ENCODE peak calls at places on chromosomes 2 and 18, in ten cellular contexts. One of them, this sample, is unnamed.
A peak's percentile ranks its signal among the peaks of the same experiment; 100 is the strongest.

GRCh38 chr2:240921319-240922233 is 15.4 kb downstream of the CROCC2 start:
- DNase-seq in tibial artery: peak; percentile 86
- DNase-seq in heart right ventricle: peak; percentile 57
- DNase-seq in heart left ventricle: peak; percentile 66
- DNase-seq in mucosa of descending colon: peak; percentile 72
- DNase-seq in Panc1: no peak
- DNase-seq in cardiac muscle cell: peak; percentile 93
- DNase-seq in transverse colon: peak; percentile 24
- DNase-seq in stomach: peak; percentile 25
- DNase-seq in thoracic aorta: peak; percentile 37
- DNase-seq in this sample: no peak

GRCh38 chr2:216777637-216778273 is 82.1 kb downstream of the TNP1 start:
- DNase-seq in thoracic aorta: no peak
- DNase-seq in Panc1: peak; percentile 53
- DNase-seq in tibial artery: no peak
- DNase-seq in cardiac muscle cell: peak; percentile 52
- DNase-seq in stomach: no peak
- DNase-seq in heart left ventricle: no peak
- DNase-seq in transverse colon: no peak
- DNase-seq in heart right ventricle: no peak
- DNase-seq in mucosa of descending colon: no peak
- DNase-seq in this sample: no peak

GRCh38 chr18:69400976-69401474 is 337 bp downstream of the DOK6 start:
- DNase-seq in heart right ventricle: peak; percentile 24
- DNase-seq in heart left ventricle: peak; percentile 29
- DNase-seq in cardiac muscle cell: peak; percentile 54
- DNase-seq in Panc1: no peak
- DNase-seq in thoracic aorta: no peak
- DNase-seq in transverse colon: peak; percentile 7
- DNase-seq in mucosa of descending colon: no peak
- DNase-seq in stomach: no peak
- DNase-seq in tibial artery: no peak
- DNase-seq in this sample: no peak

GRCh38 chr2:47069628-47070154 is 85.4 kb downstream of the STPG4 start:
- DNase-seq in thoracic aorta: no peak
- DNase-seq in Panc1: no peak
- DNase-seq in transverse colon: peak; percentile 87
- DNase-seq in mucosa of descending colon: peak; percentile 88
- DNase-seq in tibial artery: peak; percentile 92
- DNase-seq in cardiac muscle cell: peak; percentile 78
- DNase-seq in heart left ventricle: peak; percentile 84
- DNase-seq in heart right ventricle: peak; percentile 75
- DNase-seq in stomach: peak; percentile 67
- DNase-seq in this sample: peak; percentile 85

GRCh38 chr2:111161971-111162370 is 41.3 kb downstream of the BCL2L11 start:
- DNase-seq in cardiac muscle cell: no peak
- DNase-seq in stomach: peak; percentile 67
- DNase-seq in heart left ventricle: peak; percentile 79
- DNase-seq in Panc1: no peak
- DNase-seq in transverse colon: peak; percentile 25
- DNase-seq in tibial artery: peak; percentile 84
- DNase-seq in mucosa of descending colon: no peak
- DNase-seq in thoracic aorta: no peak
- DNase-seq in heart right ventricle: peak; percentile 62
- DNase-seq in this sample: no peak

GRCh38 chr2:60172801-60173200 is 380.7 kb downstream of the BCL11A start:
- DNase-seq in transverse colon: no peak
- DNase-seq in stomach: no peak
- DNase-seq in heart right ventricle: no peak
- DNase-seq in Panc1: no peak
- DNase-seq in cardiac muscle cell: no peak
- DNase-seq in mucosa of descending colon: no peak
- DNase-seq in thoracic aorta: no peak
- DNase-seq in tibial artery: no peak
- DNase-seq in heart left ventricle: no peak
- DNase-seq in this sample: no peak

GRCh38 chr2:223314831-223315230 is 262.8 kb downstream of the KCNE4 start:
- DNase-seq in heart left ventricle: no peak
- DNase-seq in mucosa of descending colon: no peak
- DNase-seq in stomach: no peak
- DNase-seq in heart right ventricle: no peak
- DNase-seq in transverse colon: no peak
- DNase-seq in tibial artery: no peak
- DNase-seq in thoracic aorta: no peak
- DNase-seq in cardiac muscle cell: no peak
- DNase-seq in Panc1: no peak
- DNase-seq in this sample: no peak

GRCh38 chr2:43057026-43057741 is 169.2 kb downstream of the ZFP36L2 start:
- DNase-seq in tibial artery: peak; percentile 90
- DNase-seq in Panc1: no peak
- DNase-seq in mucosa of descending colon: no peak
- DNase-seq in stomach: peak; percentile 81
- DNase-seq in heart left ventricle: peak; percentile 68
- DNase-seq in thoracic aorta: no peak
- DNase-seq in heart right ventricle: peak; percentile 70
- DNase-seq in transverse colon: no peak
- DNase-seq in cardiac muscle cell: no peak
- DNase-seq in this sample: no peak

GRCh38 chr2:63073994-63074393 is 23.4 kb downstream of the OTX1 start:
- DNase-seq in tibial artery: no peak
- DNase-seq in mucosa of descending colon: no peak
- DNase-seq in heart left ventricle: no peak
- DNase-seq in transverse colon: no peak
- DNase-seq in stomach: no peak
- DNase-seq in Panc1: no peak
- DNase-seq in heart right ventricle: no peak
- DNase-seq in thoracic aorta: no peak
- DNase-seq in cardiac muscle cell: no peak
- DNase-seq in this sample: no peak

GRCh38 chr18:64037812-64038414 is 68.0 kb downstream of the SERPINB8 start:
- DNase-seq in Panc1: no peak
- DNase-seq in stomach: no peak
- DNase-seq in thoracic aorta: no peak
- DNase-seq in tibial artery: no peak
- DNase-seq in transverse colon: no peak
- DNase-seq in cardiac muscle cell: peak; percentile 30
- DNase-seq in mucosa of descending colon: no peak
- DNase-seq in heart right ventricle: no peak
- DNase-seq in heart left ventricle: no peak
- DNase-seq in this sample: no peak

GRCh38 chr2:138841459-138841858 is 61.3 kb upstream of the NXPH2 start:
- DNase-seq in tibial artery: no peak
- DNase-seq in stomach: no peak
- DNase-seq in heart right ventricle: no peak
- DNase-seq in cardiac muscle cell: no peak
- DNase-seq in thoracic aorta: no peak
- DNase-seq in Panc1: no peak
- DNase-seq in transverse colon: no peak
- DNase-seq in mucosa of descending colon: no peak
- DNase-seq in heart left ventricle: no peak
- DNase-seq in this sample: no peak

GRCh38 chr2:218014706-218015685 is 12.2 kb upstream of the TNS1 start:
- DNase-seq in tibial artery: no peak
- DNase-seq in stomach: no peak
- DNase-seq in Panc1: no peak
- DNase-seq in thoracic aorta: no peak
- DNase-seq in heart left ventricle: no peak
- DNase-seq in cardiac muscle cell: peak; percentile 35
- DNase-seq in transverse colon: no peak
- DNase-seq in mucosa of descending colon: peak; percentile 8
- DNase-seq in heart right ventricle: no peak
- DNase-seq in this sample: no peak

GRCh38 chr18:44682871-44683221 is 2.2 kb downstream of the SETBP1 start:
- DNase-seq in tibial artery: peak; percentile 72
- DNase-seq in mucosa of descending colon: no peak
- DNase-seq in Panc1: no peak
- DNase-seq in cardiac muscle cell: no peak
- DNase-seq in heart left ventricle: no peak
- DNase-seq in transverse colon: peak; percentile 33
- DNase-seq in heart right ventricle: no peak
- DNase-seq in thoracic aorta: no peak
- DNase-seq in stomach: peak; percentile 38
- DNase-seq in this sample: no peak

GRCh38 chr18:40222736-40223135 is 1732.3 kb upstream of the PIK3C3 start:
- DNase-seq in cardiac muscle cell: peak; percentile 31
- DNase-seq in heart left ventricle: no peak
- DNase-seq in stomach: no peak
- DNase-seq in mucosa of descending colon: no peak
- DNase-seq in thoracic aorta: no peak
- DNase-seq in heart right ventricle: no peak
- DNase-seq in tibial artery: no peak
- DNase-seq in transverse colon: no peak
- DNase-seq in Panc1: no peak
- DNase-seq in this sample: no peak

GRCh38 chr18:35042389-35043066 is 1.3 kb downstream of the MAPRE2 start:
- DNase-seq in cardiac muscle cell: peak; percentile 32
- DNase-seq in transverse colon: no peak
- DNase-seq in thoracic aorta: no peak
- DNase-seq in stomach: no peak
- DNase-seq in mucosa of descending colon: no peak
- DNase-seq in tibial artery: no peak
- DNase-seq in heart right ventricle: no peak
- DNase-seq in Panc1: no peak
- DNase-seq in heart left ventricle: no peak
- DNase-seq in this sample: no peak

GRCh38 chr2:172698041-172698863 is 37.4 kb upstream of the RAPGEF4 start:
- DNase-seq in cardiac muscle cell: peak; percentile 62
- DNase-seq in tibial artery: no peak
- DNase-seq in transverse colon: no peak
- DNase-seq in thoracic aorta: no peak
- DNase-seq in mucosa of descending colon: no peak
- DNase-seq in heart left ventricle: no peak
- DNase-seq in heart right ventricle: no peak
- DNase-seq in Panc1: no peak
- DNase-seq in stomach: no peak
- DNase-seq in this sample: no peak
- H3K4me1 ChIP-seq in cardiac muscle cell: no peaks in the 10 kb centered on the region
- H3K4me1 ChIP-seq in tibial artery: no peaks in the 10 kb centered on the region
- H3K4me1 ChIP-seq in transverse colon: peaks cover 5% of the 10 kb centered on the region
- H3K4me1 ChIP-seq in thoracic aorta: no peaks in the 10 kb centered on the region
- H3K4me1 ChIP-seq in mucosa of descending colon: peaks cover 9% of the 10 kb centered on the region
- H3K4me1 ChIP-seq in heart left ventricle: peaks cover 6% of the 10 kb centered on the region
- H3K4me1 ChIP-seq in heart right ventricle: peaks cover 11% of the 10 kb centered on the region
- H3K4me1 ChIP-seq in Panc1: peaks cover 23% of the 10 kb centered on the region
- H3K4me1 ChIP-seq in stomach: no peaks in the 10 kb centered on the region
- H3K4me1 ChIP-seq in this sample: peaks cover 2% of the 10 kb centered on the region

GRCh38 chr2:183359867-183360266 is 235.6 kb downstream of the NUP35 start:
- DNase-seq in tibial artery: no peak
- DNase-seq in Panc1: no peak
- DNase-seq in stomach: no peak
- DNase-seq in heart left ventricle: no peak
- DNase-seq in heart right ventricle: no peak
- DNase-seq in transverse colon: no peak
- DNase-seq in cardiac muscle cell: peak; percentile 21
- DNase-seq in mucosa of descending colon: no peak
- DNase-seq in thoracic aorta: no peak
- DNase-seq in this sample: no peak
- TF ChIP-seq CTCF in tibial artery: no peak
- TF ChIP-seq CTCF in Panc1: no peak
- TF ChIP-seq CTCF in stomach: no peak
- TF ChIP-seq CTCF in heart left ventricle: no peak
- TF ChIP-seq CTCF in heart right ventricle: no peak
- TF ChIP-seq CTCF in transverse colon: no peak
- TF ChIP-seq CTCF in cardiac muscle cell: peak; percentile 29
- TF ChIP-seq CTCF in mucosa of descending colon: no peak
- TF ChIP-seq CTCF in thoracic aorta: no peak
- TF ChIP-seq CTCF in this sample: no peak

GRCh38 chr18:57437433-57437781 is 2.2 kb downstream of the ONECUT2 start:
- DNase-seq in heart right ventricle: no peak
- DNase-seq in transverse colon: no peak
- DNase-seq in cardiac muscle cell: no peak
- DNase-seq in stomach: no peak
- DNase-seq in mucosa of descending colon: no peak
- DNase-seq in thoracic aorta: no peak
- DNase-seq in Panc1: no peak
- DNase-seq in tibial artery: no peak
- DNase-seq in heart left ventricle: no peak
- DNase-seq in this sample: no peak

GRCh38 chr18:57435851-57436192 is 648 bp downstream of the ONECUT2 start:
- DNase-seq in transverse colon: no peak
- DNase-seq in thoracic aorta: no peak
- DNase-seq in mucosa of descending colon: no peak
- DNase-seq in Panc1: no peak
- DNase-seq in stomach: no peak
- DNase-seq in heart right ventricle: no peak
- DNase-seq in tibial artery: no peak
- DNase-seq in heart left ventricle: no peak
- DNase-seq in cardiac muscle cell: no peak
- DNase-seq in this sample: no peak

GRCh38 chr18:57437782-57438668 is 2.9 kb downstream of the ONECUT2 start:
- DNase-seq in cardiac muscle cell: peak; percentile 73
- DNase-seq in heart right ventricle: no peak
- DNase-seq in Panc1: no peak
- DNase-seq in heart left ventricle: peak; percentile 49
- DNase-seq in transverse colon: peak; percentile 64
- DNase-seq in tibial artery: no peak
- DNase-seq in mucosa of descending colon: peak; percentile 73
- DNase-seq in thoracic aorta: no peak
- DNase-seq in stomach: no peak
- DNase-seq in this sample: no peak

GRCh38 chr18:57436193-57436964 is 1.2 kb downstream of the ONECUT2 start:
- DNase-seq in cardiac muscle cell: no peak
- DNase-seq in tibial artery: no peak
- DNase-seq in transverse colon: no peak
- DNase-seq in thoracic aorta: no peak
- DNase-seq in Panc1: no peak
- DNase-seq in heart left ventricle: no peak
- DNase-seq in heart right ventricle: no peak
- DNase-seq in stomach: no peak
- DNase-seq in mucosa of descending colon: peak; percentile 50
- DNase-seq in this sample: no peak

GRCh38 chr18:57436965-57437333 is 1.8 kb downstream of the ONECUT2 start:
- DNase-seq in tibial artery: no peak
- DNase-seq in heart left ventricle: no peak
- DNase-seq in mucosa of descending colon: no peak
- DNase-seq in thoracic aorta: no peak
- DNase-seq in heart right ventricle: no peak
- DNase-seq in stomach: no peak
- DNase-seq in transverse colon: no peak
- DNase-seq in cardiac muscle cell: no peak
- DNase-seq in Panc1: no peak
- DNase-seq in this sample: no peak
- H3K4me1 ChIP-seq in tibial artery: no peaks in the 10 kb centered on the region
- H3K4me1 ChIP-seq in heart left ventricle: peaks cover 78% of the 10 kb centered on the region
- H3K4me1 ChIP-seq in mucosa of descending colon: peaks cover 19% of the 10 kb centered on the region
- H3K4me1 ChIP-seq in thoracic aorta: peaks cover 13% of the 10 kb centered on the region
- H3K4me1 ChIP-seq in heart right ventricle: peaks cover 70% of the 10 kb centered on the region
- H3K4me1 ChIP-seq in stomach: peaks cover 66% of the 10 kb centered on the region
- H3K4me1 ChIP-seq in transverse colon: peaks cover 49% of the 10 kb centered on the region
- H3K4me1 ChIP-seq in cardiac muscle cell: peaks cover 12% of the 10 kb centered on the region
- H3K4me1 ChIP-seq in Panc1: no peaks in the 10 kb centered on the region
- H3K4me1 ChIP-seq in this sample: peaks cover 45% of the 10 kb centered on the region

DNA sequence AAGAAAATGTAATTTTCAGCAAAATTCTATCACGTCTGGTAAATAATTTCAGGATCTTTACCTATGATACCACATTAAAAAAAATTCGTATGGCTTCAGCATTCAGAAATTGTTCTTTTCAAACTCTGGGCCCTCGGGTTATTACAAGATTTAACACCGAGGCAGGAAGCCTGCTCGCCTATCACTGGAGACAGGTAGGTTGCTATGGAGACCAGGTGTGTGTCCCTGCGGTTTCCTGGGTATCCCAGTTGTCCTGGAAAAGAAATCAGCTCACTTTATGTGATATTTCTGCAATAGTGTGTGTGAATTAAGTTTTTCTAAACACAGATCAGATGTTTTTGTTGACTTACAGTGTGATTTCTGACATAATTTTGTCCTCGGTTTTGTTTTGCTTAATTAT is 14.2 kb downstream of the HPCAL1 start:
- DNase-seq in Panc1: no peak
- DNase-seq in mucosa of descending colon: no peak
- DNase-seq in heart left ventricle: no peak
- DNase-seq in thoracic aorta: no peak
- DNase-seq in cardiac muscle cell: no peak
- DNase-seq in stomach: no peak
- DNase-seq in heart right ventricle: no peak
- DNase-seq in transverse colon: no peak
- DNase-seq in tibial artery: peak; percentile 1
- DNase-seq in this sample: no peak
- TF ChIP-seq CTCF in Panc1: no peak
- TF ChIP-seq CTCF in mucosa of descending colon: no peak
- TF ChIP-seq CTCF in heart left ventricle: no peak
- TF ChIP-seq CTCF in thoracic aorta: no peak
- TF ChIP-seq CTCF in cardiac muscle cell: no peak
- TF ChIP-seq CTCF in stomach: no peak
- TF ChIP-seq CTCF in heart right ventricle: no peak
- TF ChIP-seq CTCF in transverse colon: no peak
- TF ChIP-seq CTCF in tibial artery: no peak
- TF ChIP-seq CTCF in this sample: no peak

This sample was measured in lung.